ENCODE peak calls at places on chromosomes 4 and X, in eight cellular contexts. O is progenitor cell of endocrine pancreas; T is pancreas; Y is NB4; D is upper lobe of right lung; B is RPMI8226; P is activated CD4-positive, alpha-beta T cell treated with anti-CD3 and anti-CD28 coated beads for 24 hours; M is GM12865. A is an unnamed sample.

GRCh38 chr4:138090918-138091659 is 151.1 kb downstream of the SLC7A11 start:
- DNase-seq in Y (no peak), D (no peak), O (no peak), T (no peak), M (no peak), P (no peak), B (no peak), A (no peak)

GRCh38 chr4:20248155-20248558 is 3.5 kb upstream of the SLIT2 start:
- DNase-seq in D (no peak), B (peak), O (no peak), M (peak), Y (peak), T (no peak), P (no peak), A (no peak)

GRCh38 chrX:13398073-13398823 is 78.4 kb upstream of the ATXN3L start:
- DNase-seq in M (no peak), D (no peak), P (no peak), T (no peak), Y (peak), B (no peak), O (no peak), A (no peak)

GRCh38 chr4:48698029-48698901 is 81.8 kb downstream of the FRYL start:
- DNase-seq in Y (peak), B (no peak), D (no peak), O (no peak), T (no peak), P (no peak), M (no peak), A (peak)

GRCh38 chr4:84750260-84750955 is 167.5 kb downstream of the CDS1 start:
- DNase-seq in Y (peak), O (no peak), P (no peak), B (peak), D (no peak), M (peak), T (no peak), A (no peak)

GRCh38 chrX:15674514-15674898 is 9.9 kb upstream of the CLTRN start:
- DNase-seq in P (peak), T (peak), Y (peak), O (no peak), B (peak), D (peak), M (peak), A (peak)

GRCh38 chr4:100894339-100894870 is 376.6 kb upstream of the EMCN start:
- DNase-seq in M (no peak), D (no peak), T (no peak), B (no peak), P (no peak), Y (no peak), O (no peak), A (no peak)

GRCh38 chr4:182286936-182287335 is 43.7 kb downstream of the TENM3 start:
- DNase-seq in B (no peak), M (no peak), D (no peak), T (no peak), Y (no peak), P (no peak), O (no peak), A (no peak)

GRCh38 chrX:47361538-47362511 is 8.6 kb upstream of the ZNF157 start:
- DNase-seq in O (peak), M (peak), Y (peak), D (peak), B (peak), P (no peak), T (no peak), A (peak)

GRCh38 chrX:71366674-71367256 is 608 bp downstream of the TAF1 start:
- DNase-seq in O (peak), P (no peak), D (peak), B (peak), Y (peak), T (peak), M (peak), A (no peak)

GRCh38 chr4:99447079-99447478 is 11.9 kb upstream of the ADH7 start:
- DNase-seq in M (peak), O (no peak), D (no peak), P (no peak), T (no peak), Y (peak), B (peak), A (no peak)

GRCh38 chrX:15834827-15835595 is 19.6 kb downstream of the AP1S2 start:
- DNase-seq in O (no peak), M (no peak), D (no peak), Y (no peak), P (no peak), T (no peak), B (no peak), A (no peak)

GRCh38 chrX:152072236-152072635 is 66.1 kb downstream of the MAGEA10 start:
- DNase-seq in T (peak), D (no peak), P (no peak), Y (no peak), O (no peak), B (no peak), M (no peak), A (no peak)

GRCh38 chrX:12308420-12308819 is 170.1 kb downstream of the FRMPD4 start:
- DNase-seq in B (no peak), Y (no peak), O (no peak), D (no peak), M (no peak), P (no peak), T (no peak), A (no peak)

GRCh38 chr4:32884198-32884597 is 2164.0 kb downstream of the PCDH7 start:
- DNase-seq in B (no peak), M (no peak), P (no peak), T (no peak), Y (no peak), D (no peak), O (no peak), A (no peak)

GRCh38 chr4:4395849-4396627 is 9.1 kb downstream of the NSG1 start:
- DNase-seq in D (no peak), Y (peak), M (peak), O (no peak), P (no peak), B (peak), T (peak), A (no peak)

GRCh38 chr4:60812811-60813210 is 387.3 kb upstream of the ADGRL3 start:
- DNase-seq in P (no peak), O (no peak), M (no peak), T (no peak), B (no peak), Y (no peak), D (no peak), A (no peak)

A was measured in Right ventricle myocardium inferior.